ENCODE peak calls at places on chromosome 7, in five cellular contexts. S is nucleus accumbens, U is heart left ventricle, F is posterior cingulate gyrus, V is activated T-helper 1 cell treated with Interleukin-2 at 50 U/mL for 16 hours. I is an unnamed sample.
A peak's percentile ranks its signal among the peaks of the same experiment; 100 is the strongest.

GRCh38 chr7:150845471-150845870 is 6.8 kb upstream of the AOC1 start:
- DNase-seq in F (peak; percentile 36), V (no peak), S (peak; percentile 13), U (peak; percentile 59), I (no peak)

GRCh38 chr7:2468227-2468626 is 8.0 kb downstream of the GRIFIN start:
- DNase-seq in S (no peak), U (no peak), F (no peak), V (no peak), I (no peak)

GRCh38 chr7:36032362-36032818 is 120.7 kb upstream of the EEPD1 start:
- DNase-seq in S (no peak), U (no peak), F (no peak), V (no peak), I (no peak)

GRCh38 chr7:38660427-38661099 is 29.4 kb upstream of the AMPH start:
- DNase-seq in V (no peak), U (no peak), S (no peak), F (no peak), I (no peak)

GRCh38 chr7:5779108-5779507 is 2.4 kb downstream of the RNF216 start:
- DNase-seq in V (no peak), U (no peak), F (no peak), S (no peak), I (no peak)

GRCh38 chr7:46569117-46569433 is 648.0 kb upstream of the IGFBP3 start:
- DNase-seq in F (no peak), V (no peak), S (no peak), U (no peak), I (no peak)

GRCh38 chr7:30027915-30028748 is at the start of gene PLEKHA8:
- DNase-seq in F (peak; percentile 85), U (peak; percentile 90), V (peak; percentile 83), S (peak; percentile 87), I (peak; percentile 96)

GRCh38 chr7:74579800-74580685 is 77.5 kb upstream of the GTF2I start:
- DNase-seq in S (no peak), V (no peak), F (no peak), U (no peak), I (peak; percentile 68)

GRCh38 chr7:7136857-7137309 is 45.5 kb upstream of the C1GALT1 start:
- DNase-seq in V (no peak), S (no peak), F (no peak), U (no peak), I (no peak)

GRCh38 chr7:111030358-111030735 is 60.6 kb upstream of the LRRN3 start:
- DNase-seq in V (no peak), S (no peak), F (no peak), U (no peak), I (no peak)

GRCh38 chr7:114422478-114423217 is 8.0 kb downstream of the FOXP2 start:
- DNase-seq in F (no peak), S (no peak), V (no peak), U (no peak), I (no peak)

GRCh38 chr7:122038904-122039303 is 105.1 kb downstream of the AASS start:
- DNase-seq in F (no peak), V (no peak), U (no peak), S (no peak), I (no peak)

GRCh38 chr7:28173531-28173930 is 7.1 kb downstream of the JAZF1 start:
- DNase-seq in S (no peak), U (peak; percentile 27), V (no peak), F (no peak), I (no peak)

GRCh38 chr7:147182859-147183258 is 1066.3 kb downstream of the CNTNAP2 start:
- DNase-seq in U (no peak), S (no peak), F (no peak), V (no peak), I (no peak)

GRCh38 chr7:123148813-123149212 is 51.0 kb downstream of the SLC13A1 start:
- DNase-seq in S (no peak), U (no peak), F (no peak), V (no peak), I (no peak)

GRCh38 chr7:18455644-18456043 is 39.9 kb upstream of the HDAC9 start:
- DNase-seq in F (no peak), S (no peak), U (no peak), V (no peak), I (no peak)

GRCh38 chr7:108613147-108613948 is 43.7 kb downstream of the DNAJB9 start:
- DNase-seq in S (no peak), V (no peak), U (no peak), F (no peak), I (no peak)

GRCh38 chr7:130084037-130084875 is 13.9 kb downstream of the KLHDC10 start:
- DNase-seq in U (no peak), V (no peak), S (no peak), F (no peak), I (no peak)

GRCh38 chr7:12303507-12303906 is 92.4 kb downstream of the TMEM106B start:
- DNase-seq in S (no peak), F (no peak), U (no peak), V (no peak), I (no peak)